ENCODE peak calls at places on chromosomes 4 and X, in ten cellular contexts. Z is H9, A is keratinocyte, G is A549, U is left lung, E is IMR-90, L is heart left ventricle, P is pancreas, R is ovary, Q is DND-41. V is an unnamed sample. For H3K4me1, the result is how much of the 10 kb centered on the place peaks cover.

GRCh38 chrX:38126179-38126578 is 94.5 kb downstream of the SRPX start:
- DNase-seq in Z (no peak), A (no peak), G (no peak), U (no peak), E (no peak), L (no peak), P (no peak), R (no peak), Q (no peak), V (no peak)

GRCh38 chr4:11337287-11337686 is 91.4 kb downstream of the HS3ST1 start:
- DNase-seq in Z (no peak), A (no peak), G (no peak), U (no peak), E (no peak), L (no peak), P (no peak), R (no peak), Q (no peak), V (no peak)

GRCh38 chr4:20462426-20463175 is 210.9 kb downstream of the SLIT2 start:
- DNase-seq in Z (no peak), A (no peak), G (no peak), U (no peak), E (peak), L (no peak), P (no peak), R (no peak), Q (no peak), V (no peak)

GRCh38 chr4:139555073-139555704 is 830 bp downstream of the SETD7 start:
- DNase-seq in Z (peak), A (no peak), G (peak), U (peak), E (peak), L (peak), P (peak), R (peak), Q (peak), V (peak)

GRCh38 chr4:6331018-6331417 is 61.4 kb downstream of the WFS1 start:
- DNase-seq in Z (peak), A (no peak), G (peak), U (no peak), E (peak), L (no peak), P (no peak), R (no peak), Q (peak), V (no peak)

GRCh38 chr4:40856836-40857362 is 107.1 kb downstream of the NSUN7 start:
- DNase-seq in Z (peak), A (no peak), G (peak), U (peak), E (peak), L (peak), P (peak), R (peak), Q (no peak), V (peak)

GRCh38 chr4:35710343-35710742 is 534.0 kb downstream of the ARAP2 start:
- DNase-seq in Z (no peak), A (no peak), G (no peak), U (peak), E (no peak), L (no peak), P (peak), R (no peak), Q (no peak), V (no peak)

GRCh38 chr4:473575-474457 is 25.1 kb downstream of the ZNF721 start:
- DNase-seq in Z (peak), A (peak), G (peak), U (peak), E (peak), L (peak), P (peak), R (peak), Q (peak), V (peak)

GRCh38 chr4:37757121-37757520 is 69.4 kb upstream of the PGM2 start:
- DNase-seq in Z (no peak), A (no peak), G (no peak), U (no peak), E (no peak), L (no peak), P (no peak), R (no peak), Q (no peak), V (no peak)

GRCh38 chr4:157992038-157992706 is 180.7 kb downstream of the GASK1B start:
- DNase-seq in Z (no peak), A (no peak), G (peak), U (no peak), E (peak), L (peak), P (no peak), R (no peak), Q (peak), V (no peak)

GRCh38 chr4:8303485-8304281 is 34.1 kb downstream of the HTRA3 start:
- DNase-seq in Z (no peak), A (peak), G (peak), U (no peak), E (peak), L (peak), P (no peak), R (peak), Q (no peak), V (peak)

GRCh38 chr4:140213116-140213515 is 59.1 kb upstream of the MAML3 start:
- DNase-seq in Z (no peak), A (no peak), G (no peak), U (no peak), E (no peak), L (no peak), P (no peak), R (no peak), Q (no peak), V (no peak)

GRCh38 chrX:30961805-30962204 is 72.8 kb upstream of the TAB3 start:
- DNase-seq in Z (no peak), A (no peak), G (no peak), U (no peak), E (no peak), L (no peak), P (no peak), R (no peak), Q (no peak), V (no peak)

GRCh38 chrX:77415161-77415560 is 32.0 kb upstream of the FGF16 start:
- DNase-seq in Z (no peak), A (no peak), G (no peak), U (no peak), E (no peak), L (no peak), P (no peak), R (no peak), Q (no peak), V (no peak)

GRCh38 chr4:152729466-152729865 is 49.7 kb upstream of the TMEM154 start:
- DNase-seq in Z (no peak), A (peak), G (peak), U (no peak), E (peak), L (no peak), P (no peak), R (no peak), Q (no peak), V (no peak)

GRCh38 chr4:4859799-4860380 is 425 bp downstream of the MSX1 start:
- DNase-seq in Z (no peak), A (no peak), G (no peak), U (no peak), E (no peak), L (no peak), P (no peak), R (no peak), Q (no peak), V (no peak)

GRCh38 chr4:112086036-112086434 is 59.2 kb upstream of the FAM241A start:
- DNase-seq in Z (no peak), A (no peak), G (no peak), U (no peak), E (no peak), L (no peak), P (no peak), R (no peak), Q (no peak), V (no peak)

GRCh38 chrX:66144258-66144657 is 19.8 kb upstream of the HEPH start:
- DNase-seq in Z (no peak), A (no peak), G (no peak), U (no peak), E (no peak), L (no peak), P (no peak), R (no peak), Q (no peak), V (no peak)

GRCh38 chr4:115720611-115721010 is 607.2 kb upstream of the NDST4 start:
- DNase-seq in Z (no peak), A (peak), G (no peak), U (no peak), E (no peak), L (no peak), P (no peak), R (no peak), Q (no peak), V (no peak)

GRCh38 chrX:22351966-22352365 is 79.3 kb downstream of the CBLL2 start:
- DNase-seq in Z (no peak), A (no peak), G (no peak), U (no peak), E (no peak), L (no peak), P (no peak), R (no peak), Q (no peak), V (no peak)

GRCh38 chr4:84939111-84939510 is 27.4 kb downstream of the WDFY3 start:
- DNase-seq in Z (no peak), A (no peak), G (no peak), U (no peak), E (no peak), L (no peak), P (no peak), R (no peak), Q (no peak), V (no peak)

GRCh38 chrX:134000260-134001245 is 15.2 kb upstream of the GPC3 start:
- DNase-seq in Z (no peak), A (no peak), G (no peak), U (no peak), E (no peak), L (no peak), P (no peak), R (no peak), Q (no peak), V (no peak)

GRCh38 chr4:98406819-98407218 is 145.6 kb downstream of the RAP1GDS1 start:
- DNase-seq in Z (no peak), A (no peak), G (no peak), U (no peak), E (no peak), L (no peak), P (no peak), R (no peak), Q (no peak), V (no peak)

GRCh38 chr4:141587897-141588296 is 48.5 kb upstream of the IL15 start:
- DNase-seq in Z (no peak), A (no peak), G (no peak), U (no peak), E (peak), L (no peak), P (no peak), R (no peak), Q (no peak), V (no peak)

GRCh38 chrX:40105791-40106676 is 8.3 kb upstream of the BCOR start:
- DNase-seq in Z (peak), A (no peak), G (peak), U (peak), E (no peak), L (peak), P (peak), R (peak), Q (peak), V (peak)

GRCh38 chr4:87032884-87033533 is 98.2 kb downstream of the AFF1 start:
- DNase-seq in Z (no peak), A (no peak), G (no peak), U (no peak), E (peak), L (no peak), P (no peak), R (no peak), Q (no peak), V (no peak)

GRCh38 chr4:120731561-120731960 is 191.0 kb downstream of the PRDM5 start:
- DNase-seq in Z (no peak), A (no peak), G (no peak), U (no peak), E (peak), L (no peak), P (no peak), R (no peak), Q (no peak), V (no peak)

GRCh38 chr4:104966349-104967033 is 180.2 kb upstream of the TET2 start:
- DNase-seq in Z (no peak), A (no peak), G (no peak), U (no peak), E (no peak), L (no peak), P (no peak), R (no peak), Q (no peak), V (no peak)

GRCh38 chr4:3372933-3373465 is 68.8 kb upstream of the HGFAC start:
- DNase-seq in Z (no peak), A (no peak), G (no peak), U (peak), E (no peak), L (peak), P (no peak), R (peak), Q (no peak), V (peak)

GRCh38 chr4:175509320-175509719 is 302.7 kb downstream of the GPM6A start:
- DNase-seq in Z (peak), A (no peak), G (no peak), U (no peak), E (no peak), L (no peak), P (no peak), R (no peak), Q (no peak), V (no peak)

GRCh38 chrX:120090208-120090607 is 12.7 kb upstream of the RHOXF2B start:
- DNase-seq in Z (peak), A (no peak), G (peak), U (no peak), E (no peak), L (no peak), P (no peak), R (no peak), Q (no peak), V (no peak)

GRCh38 chr4:91257721-91258120 is 1046.0 kb upstream of the GRID2 start:
- DNase-seq in Z (no peak), A (no peak), G (no peak), U (no peak), E (no peak), L (no peak), P (no peak), R (no peak), Q (no peak), V (no peak)

GRCh38 chr4:73944061-73944875 is 37.6 kb downstream of the PF4 start:
- DNase-seq in Z (peak), A (no peak), G (no peak), U (peak), E (no peak), L (no peak), P (peak), R (peak), Q (no peak), V (no peak)

GRCh38 chr4:176492648-176493302 is 173.0 kb downstream of the SPCS3 start:
- DNase-seq in Z (no peak), A (no peak), G (no peak), U (no peak), E (peak), L (no peak), P (no peak), R (no peak), Q (no peak), V (no peak)

GRCh38 chrX:25288676-25289075 is 272.9 kb upstream of the ARX start:
- DNase-seq in Z (no peak), A (no peak), G (no peak), U (no peak), E (no peak), L (no peak), P (no peak), R (no peak), Q (no peak), V (no peak)

GRCh38 chr4:55926610-55927009 is 22.1 kb upstream of the CEP135 start:
- DNase-seq in Z (no peak), A (no peak), G (no peak), U (no peak), E (no peak), L (no peak), P (no peak), R (no peak), Q (no peak), V (no peak)

GRCh38 chr4:40547446-40548132 is 82.1 kb downstream of the RBM47 start:
- DNase-seq in Z (no peak), A (no peak), G (no peak), U (no peak), E (no peak), L (no peak), P (no peak), R (no peak), Q (no peak), V (no peak)

GRCh38 chr4:3311489-3312171 is 18.8 kb downstream of the RGS12 start:
- DNase-seq in Z (no peak), A (no peak), G (no peak), U (no peak), E (peak), L (peak), P (no peak), R (no peak), Q (no peak), V (no peak)

GRCh38 chr4:66687393-66687971 is 857.8 kb downstream of the CENPC start:
- DNase-seq in Z (no peak), A (no peak), G (no peak), U (no peak), E (no peak), L (no peak), P (no peak), R (no peak), Q (no peak), V (no peak)

GRCh38 chr4:66693694-66694093 is 851.6 kb downstream of the CENPC start:
- DNase-seq in Z (no peak), A (no peak), G (no peak), U (no peak), E (no peak), L (no peak), P (no peak), R (no peak), Q (no peak), V (no peak)

GRCh38 chr4:66691101-66691500 is 854.2 kb downstream of the CENPC start:
- DNase-seq in Z (peak), A (no peak), G (no peak), U (no peak), E (no peak), L (no peak), P (no peak), R (no peak), Q (no peak), V (no peak)

DNA sequence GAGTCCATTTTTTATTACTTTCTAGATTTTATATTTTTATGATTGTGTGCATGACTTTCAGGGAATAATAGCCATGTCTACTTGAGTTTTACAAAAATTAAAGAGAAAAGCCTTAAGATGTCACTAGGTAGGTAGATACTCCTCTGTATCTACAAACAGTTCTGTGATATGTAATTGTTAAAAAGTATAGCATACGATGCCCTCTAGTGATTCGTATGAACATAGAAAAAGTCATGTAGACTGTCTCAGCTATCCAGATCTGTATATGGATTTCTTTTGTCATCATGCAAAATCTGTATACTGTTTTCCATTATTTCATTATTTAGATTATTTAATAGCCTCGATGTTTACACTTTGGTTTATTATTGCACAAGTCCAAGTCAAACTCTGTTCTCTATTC is 856.6 kb downstream of the CENPC start:
- DNase-seq in Z (no peak), A (no peak), G (peak), U (no peak), E (peak), L (no peak), P (no peak), R (no peak), Q (no peak), V (no peak)
- TF ChIP-seq CTCF in Z (peak), A (no peak), G (peak), U (no peak), E (peak), L (no peak), P (no peak), R (no peak), Q (peak), V (no peak)

GRCh38 chr4:108130955-108131354 is 37.8 kb downstream of the LEF1 start:
- DNase-seq in Z (peak), A (no peak), G (no peak), U (no peak), E (no peak), L (no peak), P (no peak), R (no peak), Q (no peak), V (no peak)
- H3K4me1 ChIP-seq in Z (under half), A (under half), G (under half), U (under half), E (under half), L (under half), P (under half), R (under half), Q (under half), V (under half)

DNA sequence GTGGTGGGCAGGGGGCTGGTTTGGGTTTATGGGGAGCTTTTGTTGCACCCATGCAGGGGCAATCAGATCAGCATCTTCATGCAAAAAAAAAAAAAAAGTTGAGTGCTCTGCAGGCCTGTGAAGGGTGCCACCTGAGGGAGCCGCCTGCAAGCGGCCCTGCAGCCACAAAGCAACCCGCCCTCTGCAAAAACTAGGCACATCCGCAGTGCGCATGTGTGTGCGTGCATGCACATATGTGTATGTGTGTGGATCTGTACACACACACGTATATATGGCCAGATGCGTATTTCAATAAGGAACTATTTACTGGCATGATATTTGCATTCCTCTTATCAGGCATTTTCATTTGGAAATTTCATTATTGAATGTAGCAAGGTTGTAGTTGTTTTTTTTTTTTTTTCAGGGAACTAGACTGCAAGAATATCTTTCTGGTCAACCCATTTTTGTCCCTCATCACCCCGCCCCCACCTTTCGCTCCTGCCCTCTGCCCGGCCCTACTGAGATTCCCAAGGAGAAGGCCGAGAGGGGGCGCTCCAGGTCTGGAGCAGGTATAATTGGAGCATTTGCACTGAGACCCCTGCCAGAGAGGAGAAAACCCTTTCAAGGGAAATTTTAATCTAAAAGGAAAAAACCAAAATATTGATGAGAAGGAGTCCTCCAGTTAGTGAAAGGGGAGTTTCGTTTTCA is 18.1 kb downstream of the CCNQ start:
- DNase-seq in Z (peak), A (no peak), G (peak), U (no peak), E (no peak), L (no peak), P (no peak), R (no peak), Q (no peak), V (no peak)
- TF ChIP-seq CTCF in Z (peak), A (no peak), G (peak), U (no peak), E (peak), L (no peak), P (no peak), R (no peak), Q (no peak), V (no peak)

GRCh38 chrX:154048398-154048797 is 28.7 kb upstream of the IRAK1 start:
- DNase-seq in Z (no peak), A (no peak), G (no peak), U (no peak), E (no peak), L (no peak), P (no peak), R (no peak), Q (no peak), V (peak)
- H3K4me1 ChIP-seq in Z (under half), A (under half), G (half or more), U (under half), E (under half), L (half or more), P (under half), R (under half), Q (under half), V (under half)

GRCh38 chrX:9562851-9563250 is 98.0 kb downstream of the TBL1X start:
- DNase-seq in Z (no peak), A (peak), G (peak), U (no peak), E (peak), L (peak), P (no peak), R (peak), Q (no peak), V (no peak)

GRCh38 chrX:9561199-9561598 is 96.3 kb downstream of the TBL1X start:
- DNase-seq in Z (no peak), A (no peak), G (no peak), U (no peak), E (no peak), L (no peak), P (no peak), R (no peak), Q (no peak), V (no peak)

GRCh38 chrX:9560219-9560618 is 95.4 kb downstream of the TBL1X start:
- DNase-seq in Z (no peak), A (no peak), G (no peak), U (no peak), E (no peak), L (no peak), P (no peak), R (no peak), Q (no peak), V (no peak)

GRCh38 chrX:9569875-9570274 is 105.0 kb downstream of the TBL1X start:
- DNase-seq in Z (no peak), A (no peak), G (no peak), U (no peak), E (no peak), L (no peak), P (no peak), R (no peak), Q (peak), V (no peak)

DNA sequence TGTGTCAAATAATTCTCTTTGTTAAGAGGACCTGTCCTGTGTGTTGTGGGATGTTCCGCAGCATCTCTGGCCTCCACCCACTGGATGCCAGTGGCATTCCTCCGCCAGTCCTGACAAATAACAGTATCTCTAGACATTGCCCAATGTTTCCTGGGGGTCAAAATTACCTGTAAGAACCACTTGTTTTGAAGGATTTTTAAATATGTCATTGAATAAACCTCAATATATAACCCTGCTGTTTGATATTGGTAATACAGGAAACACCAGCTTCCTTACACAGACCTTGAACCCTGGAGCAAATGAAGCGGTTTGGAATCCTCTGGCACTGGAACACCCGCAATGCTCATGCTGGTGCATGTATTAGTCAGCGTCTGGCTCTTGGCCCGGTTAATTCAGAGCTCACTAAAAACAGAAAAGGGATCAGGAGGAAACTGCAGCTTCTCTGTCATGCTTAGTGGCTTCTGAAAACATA is 101.3 kb downstream of the TBL1X start:
- DNase-seq in Z (no peak), A (peak), G (peak), U (no peak), E (peak), L (peak), P (no peak), R (peak), Q (peak), V (peak)
- TF ChIP-seq CTCF in Z (no peak), A (no peak), G (no peak), U (no peak), E (peak), L (no peak), P (no peak), R (no peak), Q (no peak), V (no peak)